ENCODE peak calls at places on chromosomes 13 and 19, in seven cellular contexts. P is left lung, O is Peyer's patch, N is psoas muscle, D is IMR-90, G is endothelial cell of umbilical vein, R is heart right ventricle. Z is an unnamed sample. For H3K27me3 and H3K36me3, the result is how much of the 10 kb centered on the place peaks cover.

GRCh38 chr13:97136418-97136817 is 85.7 kb upstream of the MBNL2 start:
- DNase-seq in P (no peak), O (no peak), N (no peak), D (no peak), G (no peak), R (no peak), Z (no peak)

GRCh38 chr19:33914599-33914998 is 117.9 kb downstream of the KCTD15 start:
- DNase-seq in P (no peak), O (no peak), N (no peak), D (no peak), G (no peak), R (no peak), Z (no peak)

GRCh38 chr19:46787331-46788100 is 878 bp downstream of the SLC1A5 start:
- DNase-seq in P (peak), O (peak), N (peak), D (peak), G (peak), R (peak), Z (peak)

GRCh38 chr19:50252111-50252886 is 48.9 kb downstream of the MYH14 start:
- DNase-seq in P (no peak), O (no peak), N (no peak), D (no peak), G (peak), R (no peak), Z (peak)

GRCh38 chr13:44930907-44931676 is 58.2 kb downstream of the NUFIP1 start:
- DNase-seq in P (no peak), O (no peak), N (no peak), D (no peak), G (no peak), R (no peak), Z (no peak)

GRCh38 chr13:51998723-51999471 is 12.4 kb downstream of the ATP7B start:
- DNase-seq in P (no peak), O (no peak), N (no peak), D (no peak), G (no peak), R (no peak), Z (peak)

GRCh38 chr19:8826371-8826770 is 5.7 kb downstream of the ZNF558 start:
- DNase-seq in P (no peak), O (no peak), N (no peak), D (no peak), G (no peak), R (no peak), Z (no peak)

GRCh38 chr19:8489591-8490394 is 12.6 kb downstream of the PRAM1 start:
- DNase-seq in P (peak), O (no peak), N (no peak), D (no peak), G (no peak), R (no peak), Z (peak)

GRCh38 chr13:35518337-35518736 is 41.8 kb upstream of the MAB21L1 start:
- DNase-seq in P (no peak), O (no peak), N (no peak), D (no peak), G (no peak), R (no peak), Z (no peak)

GRCh38 chr13:50015263-50015662 is at the start of gene KCNRG:
- DNase-seq in P (no peak), O (no peak), N (no peak), D (peak), G (peak), R (no peak), Z (no peak)

GRCh38 chr19:15280915-15281683 is 48.9 kb upstream of the EPHX3 start:
- DNase-seq in P (peak), O (no peak), N (peak), D (peak), G (peak), R (peak), Z (no peak)

GRCh38 chr13:93420206-93420605 is 193.6 kb downstream of the GPC6 start:
- DNase-seq in P (no peak), O (no peak), N (no peak), D (no peak), G (no peak), R (no peak), Z (no peak)

GRCh38 chr13:37491661-37492060 is 106.9 kb downstream of the POSTN start:
- DNase-seq in P (no peak), O (no peak), N (no peak), D (no peak), G (no peak), R (no peak), Z (no peak)

GRCh38 chr13:34179481-34179880 is 361.5 kb downstream of the RFC3 start:
- DNase-seq in P (no peak), O (no peak), N (no peak), D (peak), G (no peak), R (no peak), Z (peak)

GRCh38 chr19:57280913-57281425 is 684 bp downstream of the ZNF460 start:
- DNase-seq in P (no peak), O (no peak), N (no peak), D (no peak), G (no peak), R (no peak), Z (no peak)

GRCh38 chr13:34748078-34748477 is 194.0 kb upstream of the NBEA start:
- DNase-seq in P (no peak), O (no peak), N (no peak), D (no peak), G (peak), R (peak), Z (no peak)

GRCh38 chr13:26007774-26008173 is 44.0 kb downstream of the SHISA2 start:
- DNase-seq in P (no peak), O (no peak), N (no peak), D (no peak), G (peak), R (no peak), Z (no peak)

GRCh38 chr13:36131215-36131930 is at the start of gene DCLK1:
- DNase-seq in P (peak), O (peak), N (peak), D (no peak), G (no peak), R (peak), Z (peak)

GRCh38 chr19:48724796-48725753 is 5.5 kb upstream of the MAMSTR start:
- DNase-seq in P (no peak), O (no peak), N (no peak), D (peak), G (peak), R (peak), Z (peak)

GRCh38 chr13:46668302-46668720 is 115.3 kb downstream of the LRCH1 start:
- DNase-seq in P (no peak), O (no peak), N (peak), D (peak), G (peak), R (peak), Z (no peak)

GRCh38 chr13:27406178-27406939 is 18.1 kb upstream of the GTF3A start:
- DNase-seq in P (no peak), O (no peak), N (no peak), D (peak), G (peak), R (no peak), Z (no peak)

GRCh38 chr13:39406688-39407087 is 196.3 kb downstream of the LHFPL6 start:
- DNase-seq in P (no peak), O (no peak), N (no peak), D (no peak), G (no peak), R (no peak), Z (peak)

GRCh38 chr19:57302727-57303401 is 17.4 kb upstream of the ZNF543 start:
- DNase-seq in P (no peak), O (no peak), N (no peak), D (no peak), G (no peak), R (no peak), Z (no peak)

GRCh38 chr19:56838930-56839664 is 1.4 kb downstream of the PEG3 start:
- DNase-seq in P (peak), O (peak), N (peak), D (no peak), G (peak), R (peak), Z (no peak)

GRCh38 chr19:30328096-30328495 is 44.1 kb upstream of the ZNF536 start:
- DNase-seq in P (no peak), O (no peak), N (no peak), D (no peak), G (no peak), R (no peak), Z (no peak)

GRCh38 chr13:51759240-51759639 is 44.7 kb downstream of the DHRS12 start:
- DNase-seq in P (no peak), O (no peak), N (no peak), D (peak), G (no peak), R (no peak), Z (no peak)

GRCh38 chr13:110185696-110186095 is 121.3 kb downstream of the COL4A1 start:
- DNase-seq in P (no peak), O (no peak), N (no peak), D (peak), G (no peak), R (no peak), Z (no peak)

GRCh38 chr13:63741029-63741813 is 2325.6 kb upstream of the PCDH20 start:
- DNase-seq in P (peak), O (no peak), N (no peak), D (no peak), G (no peak), R (no peak), Z (no peak)

GRCh38 chr13:27712421-27712820 is 79.9 kb upstream of the GSX1 start:
- DNase-seq in P (no peak), O (no peak), N (no peak), D (no peak), G (no peak), R (peak), Z (no peak)

GRCh38 chr19:35087393-35087792 is 28.2 kb upstream of the FXYD3 start:
- DNase-seq in P (peak), O (no peak), N (no peak), D (no peak), G (no peak), R (no peak), Z (no peak)

GRCh38 chr19:33794578-33795369 is 1.9 kb upstream of the KCTD15 start:
- DNase-seq in P (no peak), O (no peak), N (no peak), D (no peak), G (no peak), R (no peak), Z (peak)

GRCh38 chr19:4543856-4544647 is 4.2 kb upstream of the LRG1 start:
- DNase-seq in P (no peak), O (no peak), N (no peak), D (no peak), G (no peak), R (no peak), Z (no peak)

GRCh38 chr13:75405976-75406703 is 75.8 kb downstream of the TBC1D4 start:
- DNase-seq in P (no peak), O (no peak), N (no peak), D (no peak), G (no peak), R (no peak), Z (no peak)

GRCh38 chr13:103272770-103273169 is 206.6 kb upstream of the SLC10A2 start:
- DNase-seq in P (no peak), O (no peak), N (no peak), D (peak), G (no peak), R (no peak), Z (no peak)

GRCh38 chr13:28497143-28497876 is 2.4 kb upstream of the FLT1 start:
- DNase-seq in P (no peak), O (no peak), N (no peak), D (no peak), G (no peak), R (no peak), Z (peak)

GRCh38 chr19:39941615-39942507 is 7.4 kb upstream of the FCGBP start:
- DNase-seq in P (no peak), O (no peak), N (no peak), D (peak), G (peak), R (peak), Z (no peak)

GRCh38 chr13:110416131-110416584 is 109.1 kb downstream of the COL4A2 start:
- DNase-seq in P (no peak), O (no peak), N (no peak), D (peak), G (no peak), R (no peak), Z (no peak)

GRCh38 chr13:88958821-88959220 is 1287.7 kb downstream of the SLITRK5 start:
- DNase-seq in P (no peak), O (no peak), N (no peak), D (no peak), G (no peak), R (no peak), Z (no peak)

GRCh38 chr19:1674293-1674679 is 21.9 kb upstream of the TCF3 start:
- DNase-seq in P (no peak), O (no peak), N (no peak), D (no peak), G (no peak), R (no peak), Z (peak)

GRCh38 chr19:1672038-1672768 is 19.8 kb upstream of the TCF3 start:
- DNase-seq in P (peak), O (peak), N (no peak), D (peak), G (no peak), R (no peak), Z (peak)

GRCh38 chr19:1673645-1674292 is 21.4 kb upstream of the TCF3 start:
- DNase-seq in P (no peak), O (peak), N (no peak), D (no peak), G (no peak), R (no peak), Z (peak)

GRCh38 chr19:1672769-1673644 is 20.6 kb upstream of the TCF3 start:
- DNase-seq in P (peak), O (peak), N (no peak), D (no peak), G (no peak), R (no peak), Z (peak)

GRCh38 chr19:1671716-1672037 is 19.3 kb upstream of the TCF3 start:
- DNase-seq in P (no peak), O (no peak), N (no peak), D (no peak), G (no peak), R (no peak), Z (no peak)
- H3K27me3 ChIP-seq in P (half or more), O (under half), N (half or more), D (half or more), G (under half), R (under half), Z (half or more)

DNA sequence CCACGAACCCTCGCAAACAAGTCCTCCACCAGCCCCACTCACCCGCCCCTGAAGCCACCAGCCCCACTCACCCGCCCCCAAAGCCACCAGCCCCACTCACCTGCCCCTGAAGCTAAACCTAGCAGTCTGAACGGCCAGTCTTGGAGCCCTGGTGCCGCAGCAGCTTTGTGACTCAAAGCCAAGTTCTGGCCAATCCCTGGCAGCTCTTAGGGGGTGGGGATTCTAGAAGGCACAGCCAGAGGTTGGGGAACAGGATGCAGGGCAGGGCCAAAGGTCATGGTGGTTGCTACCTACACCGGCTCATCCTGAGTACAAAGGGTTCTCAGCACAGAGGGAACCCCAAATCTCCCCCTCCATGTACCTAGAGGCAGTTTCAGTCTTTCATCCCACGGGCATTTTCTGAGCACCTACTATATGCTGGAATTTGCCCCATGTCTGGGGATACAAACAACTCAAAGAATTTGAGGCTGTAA is at the start of gene IQCN:
- DNase-seq in P (no peak), O (peak), N (no peak), D (no peak), G (no peak), R (no peak), Z (peak)
- H3K4me3 ChIP-seq in P (no peak), O (peak), N (peak), D (no peak), G (no peak), R (no peak), Z (no peak)

GRCh38 chr13:23050126-23050525 is 130.7 kb upstream of the SGCG start:
- DNase-seq in P (no peak), O (no peak), N (no peak), D (no peak), G (no peak), R (no peak), Z (no peak)
- H3K36me3 ChIP-seq in P (under half), O (under half), N (under half), D (under half), G (under half), R (under half), Z (under half)

GRCh38 chr19:42170052-42170451 is 37.8 kb upstream of the POU2F2 start:
- DNase-seq in P (no peak), O (no peak), N (no peak), D (no peak), G (no peak), R (no peak), Z (no peak)
- H3K27me3 ChIP-seq in P (under half), O (under half), N (under half), D (half or more), G (under half), R (under half), Z (under half)

GRCh38 chr13:74026753-74027152 is 107.5 kb downstream of the KLF12 start:
- DNase-seq in P (no peak), O (no peak), N (no peak), D (peak), G (peak), R (no peak), Z (peak)

GRCh38 chr13:74024314-74024713 is 109.9 kb downstream of the KLF12 start:
- DNase-seq in P (no peak), O (no peak), N (no peak), D (no peak), G (no peak), R (no peak), Z (no peak)

GRCh38 chr13:74025369-74025768 is 108.8 kb downstream of the KLF12 start:
- DNase-seq in P (no peak), O (no peak), N (no peak), D (no peak), G (no peak), R (no peak), Z (no peak)

GRCh38 chr13:74024856-74025255 is 109.3 kb downstream of the KLF12 start:
- DNase-seq in P (no peak), O (no peak), N (no peak), D (no peak), G (no peak), R (no peak), Z (no peak)

DNA sequence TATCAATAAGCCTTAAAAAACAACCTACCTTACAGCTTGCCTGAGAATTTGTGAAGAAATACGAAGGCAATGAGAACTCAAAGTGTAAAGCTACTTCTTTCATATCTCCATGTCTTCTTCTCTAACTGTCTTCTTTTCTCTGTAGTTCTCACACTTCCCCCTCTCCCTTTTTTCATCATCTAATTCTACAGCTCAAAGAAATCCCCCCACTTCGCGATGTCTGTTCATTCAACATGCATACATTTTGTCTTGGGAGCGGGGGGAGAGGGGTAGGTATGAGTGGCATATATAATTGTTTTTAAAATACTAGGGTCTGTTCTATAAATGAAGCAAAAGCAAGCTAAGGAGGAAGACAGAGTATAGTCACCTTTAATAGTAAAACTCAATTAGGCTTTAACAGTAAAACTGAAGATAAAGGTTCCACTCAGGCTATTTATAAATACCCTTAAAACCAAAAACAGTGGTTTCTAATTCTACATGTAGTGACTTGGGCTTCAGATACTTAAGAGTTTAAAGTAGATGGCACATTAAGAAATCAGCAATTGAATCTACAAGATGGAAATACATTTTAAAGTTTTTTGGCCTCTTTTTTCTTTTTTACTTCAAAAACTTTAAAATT is 106.9 kb downstream of the KLF12 start:
- DNase-seq in P (no peak), O (no peak), N (no peak), D (no peak), G (no peak), R (no peak), Z (no peak)
- H3K4me3 ChIP-seq in P (no peak), O (no peak), N (no peak), D (no peak), G (no peak), R (no peak), Z (no peak)

DNA sequence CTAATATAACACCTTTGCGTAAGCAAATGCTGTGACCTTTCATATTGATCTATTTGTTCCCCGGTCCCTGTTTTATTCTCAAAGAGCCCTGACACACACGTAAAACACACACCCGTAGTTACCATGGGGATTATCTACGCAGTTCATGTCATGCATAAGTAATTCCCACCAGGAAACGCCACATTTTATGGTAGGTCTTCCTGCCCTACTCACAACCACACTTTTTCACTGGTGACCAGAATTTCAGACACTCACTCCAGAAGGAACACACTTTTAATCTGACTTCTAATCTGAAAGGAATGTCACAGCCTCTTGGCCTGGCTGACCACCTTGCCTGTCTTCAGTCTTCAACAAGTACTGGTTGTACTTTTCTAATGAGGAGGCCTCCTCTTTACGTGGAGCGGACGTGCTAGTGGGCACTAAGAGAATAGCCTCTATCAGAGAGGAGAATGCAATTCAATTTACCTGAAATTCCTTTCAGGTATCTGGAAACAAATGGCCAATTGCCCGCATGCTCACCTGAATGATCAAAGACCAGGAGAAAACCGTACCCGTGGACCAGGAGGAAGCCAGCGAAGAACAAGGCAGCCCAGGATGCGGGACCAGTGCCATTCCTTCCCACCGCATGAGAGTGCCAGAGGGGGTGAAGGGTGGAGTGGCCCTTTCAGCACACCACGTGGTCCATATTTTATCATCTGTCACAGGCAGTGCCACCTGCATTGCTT is 46.6 kb downstream of the SLC7A1 start:
- DNase-seq in P (no peak), O (no peak), N (no peak), D (peak), G (peak), R (no peak), Z (no peak)
- H3K36me3 ChIP-seq in P (half or more), O (under half), N (under half), D (under half), G (under half), R (under half), Z (under half)

Z was measured in H7.